ENCODE peak calls at places on chromosomes 12 and 14, in six cellular contexts. One of them, this sample, is unnamed.

GRCh38 chr12:68259318-68259940 is 6.0 kb upstream of the IL22 start:
- DNase-seq in HepG2: no peak
- DNase-seq in K562: no peak
- DNase-seq in SK-N-SH: no peak
- DNase-seq in GM12878: peak; percentile 24
- DNase-seq in H1: no peak
- DNase-seq in this sample: no peak

GRCh38 chr12:9227953-9228352 is 19.8 kb upstream of the PZP start:
- DNase-seq in HepG2: no peak
- DNase-seq in K562: no peak
- DNase-seq in SK-N-SH: no peak
- DNase-seq in GM12878: no peak
- DNase-seq in H1: no peak
- DNase-seq in this sample: no peak

GRCh38 chr14:101501341-101501740 is 60.0 kb upstream of the DIO3 start:
- DNase-seq in HepG2: no peak
- DNase-seq in K562: no peak
- DNase-seq in SK-N-SH: no peak
- DNase-seq in GM12878: no peak
- DNase-seq in H1: no peak
- DNase-seq in this sample: no peak

GRCh38 chr12:115619889-115620288 is 657.6 kb downstream of the MED13L start:
- DNase-seq in HepG2: no peak
- DNase-seq in K562: no peak
- DNase-seq in SK-N-SH: no peak
- DNase-seq in GM12878: no peak
- DNase-seq in H1: no peak
- DNase-seq in this sample: no peak

GRCh38 chr12:96510306-96510764 is 21.0 kb downstream of the CFAP54 start:
- DNase-seq in HepG2: no peak
- DNase-seq in K562: no peak
- DNase-seq in SK-N-SH: no peak
- DNase-seq in GM12878: no peak
- DNase-seq in H1: no peak
- DNase-seq in this sample: no peak

GRCh38 chr12:114995891-114996290 is 311.9 kb upstream of the TBX3 start:
- DNase-seq in HepG2: no peak
- DNase-seq in K562: no peak
- DNase-seq in SK-N-SH: no peak
- DNase-seq in GM12878: no peak
- DNase-seq in H1: no peak
- DNase-seq in this sample: no peak

GRCh38 chr14:64438181-64438839 is 27.0 kb upstream of the AKAP5 start:
- DNase-seq in HepG2: no peak
- DNase-seq in K562: no peak
- DNase-seq in SK-N-SH: no peak
- DNase-seq in GM12878: no peak
- DNase-seq in H1: no peak
- DNase-seq in this sample: no peak

GRCh38 chr12:30624009-30624408 is 71.7 kb downstream of the IPO8 start:
- DNase-seq in HepG2: no peak
- DNase-seq in K562: no peak
- DNase-seq in SK-N-SH: no peak
- DNase-seq in GM12878: no peak
- DNase-seq in H1: no peak
- DNase-seq in this sample: no peak

GRCh38 chr12:121465921-121466799 is 66.2 kb downstream of the RNF34 start:
- DNase-seq in HepG2: no peak
- DNase-seq in K562: peak; percentile 41
- DNase-seq in SK-N-SH: peak; percentile 75
- DNase-seq in GM12878: no peak
- DNase-seq in H1: no peak
- DNase-seq in this sample: peak; percentile 25

GRCh38 chr14:53542692-53543091 is 389.6 kb upstream of the DDHD1 start:
- DNase-seq in HepG2: peak; percentile 44
- DNase-seq in K562: no peak
- DNase-seq in SK-N-SH: peak; percentile 15
- DNase-seq in GM12878: no peak
- DNase-seq in H1: no peak
- DNase-seq in this sample: no peak

GRCh38 chr12:19055589-19055988 is 73.9 kb upstream of the PLEKHA5 start:
- DNase-seq in HepG2: no peak
- DNase-seq in K562: peak; percentile 9
- DNase-seq in SK-N-SH: no peak
- DNase-seq in GM12878: no peak
- DNase-seq in H1: no peak
- DNase-seq in this sample: no peak

GRCh38 chr12:62252576-62252975 is 7.6 kb upstream of the USP15 start:
- DNase-seq in HepG2: no peak
- DNase-seq in K562: no peak
- DNase-seq in SK-N-SH: no peak
- DNase-seq in GM12878: no peak
- DNase-seq in H1: no peak
- DNase-seq in this sample: no peak

GRCh38 chr12:4203772-4204376 is 69.7 kb upstream of the CCND2 start:
- DNase-seq in HepG2: no peak
- DNase-seq in K562: no peak
- DNase-seq in SK-N-SH: no peak
- DNase-seq in GM12878: no peak
- DNase-seq in H1: peak; percentile 38
- DNase-seq in this sample: peak; percentile 64

GRCh38 chr12:105748806-105749600 is 389.8 kb downstream of the NUAK1 start:
- DNase-seq in HepG2: no peak
- DNase-seq in K562: no peak
- DNase-seq in SK-N-SH: no peak
- DNase-seq in GM12878: no peak
- DNase-seq in H1: no peak
- DNase-seq in this sample: no peak

GRCh38 chr14:31059152-31059924 is 33.2 kb upstream of the STRN3 start:
- DNase-seq in HepG2: peak; percentile 70
- DNase-seq in K562: peak; percentile 83
- DNase-seq in SK-N-SH: no peak
- DNase-seq in GM12878: no peak
- DNase-seq in H1: no peak
- DNase-seq in this sample: peak; percentile 83

GRCh38 chr12:46608431-46609280 is 217.1 kb downstream of the SLC38A4 start:
- DNase-seq in HepG2: no peak
- DNase-seq in K562: no peak
- DNase-seq in SK-N-SH: no peak
- DNase-seq in GM12878: no peak
- DNase-seq in H1: no peak
- DNase-seq in this sample: no peak

GRCh38 chr14:67584931-67585330 is 15.1 kb downstream of the PIGH start:
- DNase-seq in HepG2: no peak
- DNase-seq in K562: no peak
- DNase-seq in SK-N-SH: no peak
- DNase-seq in GM12878: no peak
- DNase-seq in H1: no peak
- DNase-seq in this sample: no peak

GRCh38 chr12:82436354-82436753 is 78.0 kb downstream of the METTL25 start:
- DNase-seq in HepG2: no peak
- DNase-seq in K562: no peak
- DNase-seq in SK-N-SH: no peak
- DNase-seq in GM12878: no peak
- DNase-seq in H1: no peak
- DNase-seq in this sample: no peak

GRCh38 chr12:51678086-51678724 is 87.2 kb downstream of the SCN8A start:
- DNase-seq in HepG2: peak; percentile 50
- DNase-seq in K562: peak; percentile 66
- DNase-seq in SK-N-SH: peak; percentile 62
- DNase-seq in GM12878: no peak
- DNase-seq in H1: no peak
- DNase-seq in this sample: peak; percentile 42

GRCh38 chr12:48881652-48882324 is 16.1 kb upstream of the RND1 start:
- DNase-seq in HepG2: no peak
- DNase-seq in K562: no peak
- DNase-seq in SK-N-SH: no peak
- DNase-seq in GM12878: no peak
- DNase-seq in H1: no peak
- DNase-seq in this sample: no peak
- H3K4me3 ChIP-seq in HepG2: no peak overlapping the region
- H3K4me3 ChIP-seq in K562: no peak overlapping the region
- H3K4me3 ChIP-seq in SK-N-SH: no peak overlapping the region
- H3K4me3 ChIP-seq in GM12878: no peak overlapping the region
- H3K4me3 ChIP-seq in H1: peak overlapping the region; percentile 29
- H3K4me3 ChIP-seq in this sample: no peak overlapping the region

DNA sequence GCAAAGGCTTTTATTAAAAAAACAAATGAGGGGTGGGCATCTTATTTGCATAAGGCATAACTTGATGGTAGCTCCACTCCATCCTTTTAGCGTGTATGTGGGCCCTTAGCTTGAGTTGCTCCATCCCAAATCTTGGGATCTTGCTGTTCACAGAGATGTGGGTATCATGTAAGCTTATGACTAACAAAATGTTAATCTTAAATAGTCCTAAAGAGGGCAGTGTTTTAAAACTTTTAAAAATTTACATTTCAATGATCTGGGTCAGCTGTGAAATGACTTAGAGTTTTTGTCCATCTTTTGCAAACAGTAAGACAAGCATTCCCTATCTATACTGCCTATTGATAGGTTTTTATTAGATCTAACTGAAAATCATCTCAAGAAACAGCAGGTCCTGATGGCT is 86.0 kb downstream of the SLCO1A2 start:
- DNase-seq in HepG2: no peak
- DNase-seq in K562: no peak
- DNase-seq in SK-N-SH: peak; percentile 1
- DNase-seq in GM12878: no peak
- DNase-seq in H1: no peak
- DNase-seq in this sample: no peak
- TF ChIP-seq CTCF in HepG2: peak; percentile 7
- TF ChIP-seq CTCF in K562: peak; percentile 12
- TF ChIP-seq CTCF in SK-N-SH: peak; percentile 51
- TF ChIP-seq CTCF in GM12878: peak; percentile 18
- TF ChIP-seq CTCF in H1: no peak
- TF ChIP-seq CTCF in this sample: no peak

GRCh38 chr12:60441577-60441976 is 845.7 kb downstream of the SLC16A7 start:
- DNase-seq in HepG2: no peak
- DNase-seq in K562: no peak
- DNase-seq in SK-N-SH: no peak
- DNase-seq in GM12878: no peak
- DNase-seq in H1: no peak
- DNase-seq in this sample: no peak

GRCh38 chr12:60437297-60437696 is 841.5 kb downstream of the SLC16A7 start:
- DNase-seq in HepG2: no peak
- DNase-seq in K562: no peak
- DNase-seq in SK-N-SH: no peak
- DNase-seq in GM12878: no peak
- DNase-seq in H1: no peak
- DNase-seq in this sample: no peak
- TF ChIP-seq GABPA in HepG2: no peak
- TF ChIP-seq GABPA in K562: no peak
- TF ChIP-seq GABPA in SK-N-SH: no peak
- TF ChIP-seq GABPA in GM12878: no peak
- TF ChIP-seq GABPA in H1: no peak
- TF ChIP-seq GABPA in this sample: no peak

DNA sequence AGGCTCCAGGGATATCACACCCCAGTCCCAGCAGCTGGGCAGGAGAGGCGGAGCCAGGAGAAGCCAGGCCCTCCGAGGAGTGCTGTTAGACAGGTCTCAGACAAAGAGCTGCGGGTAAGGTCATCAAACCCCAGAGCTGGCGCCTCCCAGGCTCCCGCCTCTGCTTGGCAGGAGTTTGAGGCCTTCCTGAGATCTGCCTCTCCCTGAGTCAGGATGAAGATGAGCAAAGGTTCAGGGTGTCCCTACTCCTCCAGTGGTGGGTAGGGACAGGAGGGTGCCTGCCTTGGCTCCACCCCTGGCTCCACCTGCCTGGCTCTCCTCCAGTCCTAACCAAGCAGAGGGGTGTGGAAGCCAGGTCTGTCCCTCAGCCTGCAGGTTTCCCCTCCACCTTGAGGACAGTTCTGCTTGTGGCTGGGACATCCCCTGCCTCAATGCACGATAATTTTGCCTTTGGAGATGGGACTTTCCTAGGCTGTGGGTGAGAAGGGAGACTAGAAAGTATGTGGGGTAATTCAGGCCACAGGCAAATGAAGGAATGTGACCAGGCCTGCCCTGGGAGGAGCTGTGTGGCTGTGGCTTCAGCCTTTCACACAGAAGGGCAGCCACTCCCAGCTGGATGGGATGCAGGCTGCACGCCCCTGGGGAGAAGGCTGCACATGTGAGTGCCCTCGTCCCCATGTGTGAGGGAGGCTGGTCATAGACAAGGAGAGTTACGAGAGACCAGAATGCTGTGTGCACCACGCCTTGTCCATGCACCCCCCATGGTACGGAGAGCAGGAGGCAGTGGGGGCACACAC is 2.2 kb downstream of the PLEKHG6 start:
- DNase-seq in HepG2: no peak
- DNase-seq in K562: no peak
- DNase-seq in SK-N-SH: no peak
- DNase-seq in GM12878: peak; percentile 94
- DNase-seq in H1: no peak
- DNase-seq in this sample: no peak
- H3K4me3 ChIP-seq in HepG2: no peak overlapping the region
- H3K4me3 ChIP-seq in K562: no peak overlapping the region
- H3K4me3 ChIP-seq in SK-N-SH: no peak overlapping the region
- H3K4me3 ChIP-seq in GM12878: no peak overlapping the region
- H3K4me3 ChIP-seq in H1: no peak overlapping the region
- H3K4me3 ChIP-seq in this sample: no peak overlapping the region

GRCh38 chr12:131455218-131455506 is 255.7 kb upstream of the SFSWAP start:
- DNase-seq in HepG2: no peak
- DNase-seq in K562: no peak
- DNase-seq in SK-N-SH: no peak
- DNase-seq in GM12878: no peak
- DNase-seq in H1: no peak
- DNase-seq in this sample: no peak

GRCh38 chr12:131452444-131452860 is 258.4 kb upstream of the SFSWAP start:
- DNase-seq in HepG2: peak; percentile 15
- DNase-seq in K562: peak; percentile 65
- DNase-seq in SK-N-SH: no peak
- DNase-seq in GM12878: no peak
- DNase-seq in H1: no peak
- DNase-seq in this sample: no peak

GRCh38 chr12:131456301-131457027 is 254.4 kb upstream of the SFSWAP start:
- DNase-seq in HepG2: no peak
- DNase-seq in K562: no peak
- DNase-seq in SK-N-SH: no peak
- DNase-seq in GM12878: no peak
- DNase-seq in H1: no peak
- DNase-seq in this sample: no peak

GRCh38 chr12:131455581-131456110 is 255.2 kb upstream of the SFSWAP start:
- DNase-seq in HepG2: no peak
- DNase-seq in K562: no peak
- DNase-seq in SK-N-SH: no peak
- DNase-seq in GM12878: no peak
- DNase-seq in H1: no peak
- DNase-seq in this sample: no peak

GRCh38 chr12:131454418-131455217 is 256.3 kb upstream of the SFSWAP start:
- DNase-seq in HepG2: peak; percentile 60
- DNase-seq in K562: peak; percentile 73
- DNase-seq in SK-N-SH: peak; percentile 90
- DNase-seq in GM12878: no peak
- DNase-seq in H1: peak; percentile 63
- DNase-seq in this sample: peak; percentile 47
- TF ChIP-seq CTCF in HepG2: peak; percentile 80
- TF ChIP-seq CTCF in K562: peak; percentile 77
- TF ChIP-seq CTCF in SK-N-SH: no peak
- TF ChIP-seq CTCF in GM12878: peak; percentile 70
- TF ChIP-seq CTCF in H1: peak; percentile 91
- TF ChIP-seq CTCF in this sample: peak; percentile 67